ENCODE peak calls at places on chromosomes 13 and 19, in seven cellular contexts. One of them, this sample, is unnamed.

GRCh38 chr19:2887391-2887914 is 13.3 kb upstream of the ZNF57 start:
- DNase-seq in PC-3: peak
- DNase-seq in cardiac fibroblast: peak
- DNase-seq in HFFc6: peak
- DNase-seq in retinal pigment epithelial cell: peak
- DNase-seq in stomach: no peak
- DNase-seq in breast epithelium: no peak
- DNase-seq in this sample: peak

GRCh38 chr13:33426131-33426530 is 140.6 kb upstream of the STARD13 start:
- DNase-seq in PC-3: no peak
- DNase-seq in cardiac fibroblast: no peak
- DNase-seq in HFFc6: no peak
- DNase-seq in retinal pigment epithelial cell: no peak
- DNase-seq in stomach: no peak
- DNase-seq in breast epithelium: no peak
- DNase-seq in this sample: no peak

GRCh38 chr19:34236035-34236793 is 18.1 kb upstream of the GARRE1 start:
- DNase-seq in PC-3: no peak
- DNase-seq in cardiac fibroblast: peak
- DNase-seq in HFFc6: no peak
- DNase-seq in retinal pigment epithelial cell: no peak
- DNase-seq in stomach: no peak
- DNase-seq in breast epithelium: no peak
- DNase-seq in this sample: no peak

GRCh38 chr13:76812971-76813691 is 73.1 kb downstream of the KCTD12 start:
- DNase-seq in PC-3: no peak
- DNase-seq in cardiac fibroblast: peak
- DNase-seq in HFFc6: no peak
- DNase-seq in retinal pigment epithelial cell: no peak
- DNase-seq in stomach: no peak
- DNase-seq in breast epithelium: peak
- DNase-seq in this sample: peak

GRCh38 chr13:76830805-76831204 is 55.4 kb downstream of the KCTD12 start:
- DNase-seq in PC-3: no peak
- DNase-seq in cardiac fibroblast: no peak
- DNase-seq in HFFc6: no peak
- DNase-seq in retinal pigment epithelial cell: no peak
- DNase-seq in stomach: no peak
- DNase-seq in breast epithelium: no peak
- DNase-seq in this sample: no peak

GRCh38 chr19:55478364-55478763 is 1.9 kb downstream of the ZNF628 start:
- DNase-seq in PC-3: no peak
- DNase-seq in cardiac fibroblast: no peak
- DNase-seq in HFFc6: no peak
- DNase-seq in retinal pigment epithelial cell: no peak
- DNase-seq in stomach: no peak
- DNase-seq in breast epithelium: no peak
- DNase-seq in this sample: no peak

GRCh38 chr19:7257148-7258041 is 36.8 kb downstream of the INSR start:
- DNase-seq in PC-3: peak
- DNase-seq in cardiac fibroblast: peak
- DNase-seq in HFFc6: peak
- DNase-seq in retinal pigment epithelial cell: peak
- DNase-seq in stomach: peak
- DNase-seq in breast epithelium: no peak
- DNase-seq in this sample: peak

GRCh38 chr13:36680918-36681317 is 7.1 kb downstream of the SERTM1 start:
- DNase-seq in PC-3: no peak
- DNase-seq in cardiac fibroblast: no peak
- DNase-seq in HFFc6: no peak
- DNase-seq in retinal pigment epithelial cell: peak
- DNase-seq in stomach: no peak
- DNase-seq in breast epithelium: no peak
- DNase-seq in this sample: no peak

GRCh38 chr13:96294930-96295657 is 205.2 kb downstream of the HS6ST3 start:
- DNase-seq in PC-3: no peak
- DNase-seq in cardiac fibroblast: no peak
- DNase-seq in HFFc6: no peak
- DNase-seq in retinal pigment epithelial cell: no peak
- DNase-seq in stomach: no peak
- DNase-seq in breast epithelium: no peak
- DNase-seq in this sample: no peak

DNA sequence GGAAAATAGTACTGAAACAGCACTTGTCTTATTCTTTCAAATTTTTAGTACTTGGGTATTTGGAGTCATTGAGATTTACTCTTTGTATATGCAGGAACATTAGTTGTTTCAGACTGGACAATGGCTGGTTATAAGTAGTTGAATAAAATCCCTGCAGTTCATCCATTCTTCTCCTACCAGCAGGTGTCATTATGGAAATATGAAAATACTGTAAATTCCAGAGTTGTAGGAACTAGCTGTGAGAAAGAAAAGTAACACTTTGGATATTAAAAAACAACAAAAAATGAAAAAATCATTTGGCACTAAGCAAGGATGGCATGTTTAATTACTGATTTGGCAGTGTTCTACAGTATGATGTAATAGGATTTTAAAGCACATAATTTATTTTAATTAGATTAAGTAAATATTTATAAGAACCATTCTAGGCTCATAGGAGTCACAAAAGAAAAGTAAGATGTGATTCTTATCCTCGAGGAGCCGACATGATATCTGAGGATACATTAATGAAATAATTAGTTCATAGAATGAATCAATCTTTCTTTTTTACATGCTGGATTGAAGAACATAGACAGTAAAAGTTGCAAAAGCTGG is 155.3 kb downstream of the KCNRG start:
- DNase-seq in PC-3: peak
- DNase-seq in cardiac fibroblast: peak
- DNase-seq in HFFc6: no peak
- DNase-seq in retinal pigment epithelial cell: no peak
- DNase-seq in stomach: no peak
- DNase-seq in breast epithelium: no peak
- DNase-seq in this sample: peak
- TF ChIP-seq CTCF in PC-3: peak
- TF ChIP-seq CTCF in cardiac fibroblast: peak
- TF ChIP-seq CTCF in HFFc6: peak
- TF ChIP-seq CTCF in retinal pigment epithelial cell: peak
- TF ChIP-seq CTCF in stomach: peak
- TF ChIP-seq CTCF in breast epithelium: no peak
- TF ChIP-seq CTCF in this sample: peak

GRCh38 chr19:46787331-46788100 is 878 bp downstream of the SLC1A5 start:
- DNase-seq in PC-3: peak
- DNase-seq in cardiac fibroblast: peak
- DNase-seq in HFFc6: peak
- DNase-seq in retinal pigment epithelial cell: no peak
- DNase-seq in stomach: peak
- DNase-seq in breast epithelium: peak
- DNase-seq in this sample: peak
- TF ChIP-seq CTCF in PC-3: no peak
- TF ChIP-seq CTCF in cardiac fibroblast: no peak
- TF ChIP-seq CTCF in HFFc6: no peak
- TF ChIP-seq CTCF in retinal pigment epithelial cell: no peak
- TF ChIP-seq CTCF in stomach: no peak
- TF ChIP-seq CTCF in breast epithelium: no peak
- TF ChIP-seq CTCF in this sample: no peak

GRCh38 chr13:84864341-84864740 is 934.9 kb downstream of the SLITRK6 start:
- DNase-seq in PC-3: no peak
- DNase-seq in cardiac fibroblast: no peak
- DNase-seq in HFFc6: no peak
- DNase-seq in retinal pigment epithelial cell: no peak
- DNase-seq in stomach: no peak
- DNase-seq in breast epithelium: no peak
- DNase-seq in this sample: no peak

GRCh38 chr13:84873951-84874350 is 925.3 kb downstream of the SLITRK6 start:
- DNase-seq in PC-3: no peak
- DNase-seq in cardiac fibroblast: no peak
- DNase-seq in HFFc6: no peak
- DNase-seq in retinal pigment epithelial cell: no peak
- DNase-seq in stomach: no peak
- DNase-seq in breast epithelium: no peak
- DNase-seq in this sample: no peak

GRCh38 chr13:84867246-84867645 is 932.0 kb downstream of the SLITRK6 start:
- DNase-seq in PC-3: no peak
- DNase-seq in cardiac fibroblast: no peak
- DNase-seq in HFFc6: no peak
- DNase-seq in retinal pigment epithelial cell: no peak
- DNase-seq in stomach: no peak
- DNase-seq in breast epithelium: no peak
- DNase-seq in this sample: peak

GRCh38 chr13:84870190-84870589 is 929.0 kb downstream of the SLITRK6 start:
- DNase-seq in PC-3: peak
- DNase-seq in cardiac fibroblast: no peak
- DNase-seq in HFFc6: peak
- DNase-seq in retinal pigment epithelial cell: no peak
- DNase-seq in stomach: no peak
- DNase-seq in breast epithelium: no peak
- DNase-seq in this sample: no peak
- TF ChIP-seq CTCF in PC-3: peak
- TF ChIP-seq CTCF in cardiac fibroblast: no peak
- TF ChIP-seq CTCF in HFFc6: peak
- TF ChIP-seq CTCF in retinal pigment epithelial cell: no peak
- TF ChIP-seq CTCF in stomach: no peak
- TF ChIP-seq CTCF in breast epithelium: no peak
- TF ChIP-seq CTCF in this sample: no peak

GRCh38 chr13:38872693-38873092 is 117.9 kb downstream of the STOML3 start:
- DNase-seq in PC-3: peak
- DNase-seq in cardiac fibroblast: peak
- DNase-seq in HFFc6: no peak
- DNase-seq in retinal pigment epithelial cell: no peak
- DNase-seq in stomach: no peak
- DNase-seq in breast epithelium: no peak
- DNase-seq in this sample: peak
- TF ChIP-seq CTCF in PC-3: peak
- TF ChIP-seq CTCF in cardiac fibroblast: peak
- TF ChIP-seq CTCF in HFFc6: peak
- TF ChIP-seq CTCF in retinal pigment epithelial cell: peak
- TF ChIP-seq CTCF in stomach: no peak
- TF ChIP-seq CTCF in breast epithelium: no peak
- TF ChIP-seq CTCF in this sample: peak

DNA sequence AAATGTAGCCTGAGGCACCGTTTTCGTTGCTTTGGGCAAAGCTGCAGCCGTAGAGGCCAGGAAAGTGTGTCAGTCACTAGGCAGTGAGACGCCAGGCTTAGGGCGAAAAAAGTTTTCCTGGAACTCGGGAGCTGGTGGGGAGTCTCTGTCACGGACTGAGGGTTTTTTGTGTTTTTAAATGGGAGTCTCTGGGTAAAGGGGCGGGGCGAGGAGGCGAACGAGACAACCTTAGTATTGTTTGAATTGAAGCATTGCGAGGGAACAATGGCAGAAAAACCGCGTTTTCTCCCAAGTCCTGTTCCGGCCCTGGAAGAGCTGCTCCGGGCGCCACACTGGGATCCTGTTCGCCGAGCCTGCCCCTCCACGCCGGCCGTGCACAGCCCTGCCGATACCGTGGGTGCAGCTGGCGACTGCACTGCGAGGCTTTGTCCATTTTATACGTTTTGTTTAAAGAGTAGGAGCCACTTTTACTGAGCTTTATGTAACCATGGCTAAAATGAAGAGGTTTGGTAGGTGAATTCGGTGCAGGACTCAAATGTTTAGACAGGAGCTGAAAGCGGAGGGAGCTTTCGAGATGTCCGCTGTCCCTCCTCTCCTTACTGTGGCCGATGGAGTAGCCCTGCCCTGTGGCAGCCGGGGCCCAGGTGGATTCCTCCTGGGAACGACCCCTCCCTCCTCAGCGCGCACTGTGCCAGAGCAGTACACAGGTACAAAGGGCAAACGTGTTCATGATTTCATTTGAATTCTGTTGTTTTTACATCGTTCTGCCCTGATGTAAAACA is 1.5 kb downstream of the COL4A2 start:
- DNase-seq in PC-3: peak
- DNase-seq in cardiac fibroblast: peak
- DNase-seq in HFFc6: peak
- DNase-seq in retinal pigment epithelial cell: no peak
- DNase-seq in stomach: no peak
- DNase-seq in breast epithelium: peak
- DNase-seq in this sample: peak
- TF ChIP-seq CTCF in PC-3: no peak
- TF ChIP-seq CTCF in cardiac fibroblast: no peak
- TF ChIP-seq CTCF in HFFc6: no peak
- TF ChIP-seq CTCF in retinal pigment epithelial cell: no peak
- TF ChIP-seq CTCF in stomach: no peak
- TF ChIP-seq CTCF in breast epithelium: no peak
- TF ChIP-seq CTCF in this sample: no peak

GRCh38 chr19:45823182-45823581 is 8.1 kb upstream of the RSPH6A start:
- DNase-seq in PC-3: no peak
- DNase-seq in cardiac fibroblast: no peak
- DNase-seq in HFFc6: no peak
- DNase-seq in retinal pigment epithelial cell: no peak
- DNase-seq in stomach: no peak
- DNase-seq in breast epithelium: no peak
- DNase-seq in this sample: no peak

GRCh38 chr19:45825263-45825605 is 10.1 kb upstream of the RSPH6A start:
- DNase-seq in PC-3: no peak
- DNase-seq in cardiac fibroblast: no peak
- DNase-seq in HFFc6: no peak
- DNase-seq in retinal pigment epithelial cell: no peak
- DNase-seq in stomach: no peak
- DNase-seq in breast epithelium: no peak
- DNase-seq in this sample: no peak

GRCh38 chr19:45824531-45825262 is 9.6 kb upstream of the RSPH6A start:
- DNase-seq in PC-3: no peak
- DNase-seq in cardiac fibroblast: no peak
- DNase-seq in HFFc6: no peak
- DNase-seq in retinal pigment epithelial cell: no peak
- DNase-seq in stomach: no peak
- DNase-seq in breast epithelium: no peak
- DNase-seq in this sample: no peak

GRCh38 chr19:45822716-45823115 is 7.6 kb upstream of the RSPH6A start:
- DNase-seq in PC-3: no peak
- DNase-seq in cardiac fibroblast: no peak
- DNase-seq in HFFc6: no peak
- DNase-seq in retinal pigment epithelial cell: no peak
- DNase-seq in stomach: no peak
- DNase-seq in breast epithelium: no peak
- DNase-seq in this sample: no peak

DNA sequence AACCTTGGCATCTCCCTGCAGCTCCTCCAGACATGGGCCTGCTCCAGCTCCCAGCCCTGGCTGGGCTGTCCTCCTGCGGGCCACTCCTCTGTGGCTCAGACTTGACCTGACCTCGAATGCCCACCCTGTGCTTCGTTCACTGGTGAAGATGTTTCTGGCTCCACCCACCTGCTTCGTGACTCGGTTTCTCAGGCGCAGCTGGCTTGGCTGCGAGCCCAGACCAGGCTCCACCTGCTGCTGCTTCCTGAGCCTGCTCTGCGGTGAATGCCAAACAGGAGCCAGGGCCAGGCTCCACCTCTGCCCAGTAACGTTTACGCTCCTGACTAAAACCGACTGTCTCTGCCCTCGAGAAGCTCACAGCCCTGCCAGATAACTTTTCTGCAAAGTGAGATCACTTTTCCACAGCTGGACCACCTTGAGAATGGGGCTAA is 8.9 kb upstream of the RSPH6A start:
- DNase-seq in PC-3: no peak
- DNase-seq in cardiac fibroblast: no peak
- DNase-seq in HFFc6: no peak
- DNase-seq in retinal pigment epithelial cell: no peak
- DNase-seq in stomach: peak
- DNase-seq in breast epithelium: peak
- DNase-seq in this sample: peak
- TF ChIP-seq CTCF in PC-3: no peak
- TF ChIP-seq CTCF in cardiac fibroblast: no peak
- TF ChIP-seq CTCF in HFFc6: no peak
- TF ChIP-seq CTCF in retinal pigment epithelial cell: no peak
- TF ChIP-seq CTCF in stomach: no peak
- TF ChIP-seq CTCF in breast epithelium: no peak
- TF ChIP-seq CTCF in this sample: no peak